ENCODE peak calls at places on chromosomes 11 and 22, in nine cellular contexts. One of them, this sample, is unnamed.

GRCh38 chr11:36000616-36001190 is 56.8 kb downstream of the LDLRAD3 start:
- DNase-seq in prostate gland: peak; percentile 78
- DNase-seq in osteoblast: peak; percentile 30
- DNase-seq in heart right ventricle: no peak
- DNase-seq in A549: no peak
- DNase-seq in psoas muscle: no peak
- DNase-seq in esophagus squamous epithelium: no peak
- DNase-seq in heart left ventricle: no peak
- DNase-seq in right lobe of liver: no peak
- DNase-seq in this sample: no peak

GRCh38 chr11:122344281-122344680 is 228.3 kb upstream of the BLID start:
- DNase-seq in prostate gland: no peak
- DNase-seq in osteoblast: peak; percentile 49
- DNase-seq in heart right ventricle: no peak
- DNase-seq in A549: no peak
- DNase-seq in psoas muscle: no peak
- DNase-seq in esophagus squamous epithelium: no peak
- DNase-seq in heart left ventricle: no peak
- DNase-seq in right lobe of liver: no peak
- DNase-seq in this sample: no peak

GRCh38 chr11:118635237-118635591 is 27.8 kb downstream of the PHLDB1 start:
- DNase-seq in prostate gland: peak; percentile 41
- DNase-seq in osteoblast: no peak
- DNase-seq in heart right ventricle: no peak
- DNase-seq in A549: no peak
- DNase-seq in psoas muscle: no peak
- DNase-seq in esophagus squamous epithelium: no peak
- DNase-seq in heart left ventricle: no peak
- DNase-seq in right lobe of liver: no peak
- DNase-seq in this sample: peak; percentile 64

GRCh38 chr22:22166941-22167713 is 77.5 kb upstream of the VPREB1 start:
- DNase-seq in prostate gland: no peak
- DNase-seq in osteoblast: no peak
- DNase-seq in heart right ventricle: no peak
- DNase-seq in A549: no peak
- DNase-seq in psoas muscle: no peak
- DNase-seq in esophagus squamous epithelium: no peak
- DNase-seq in heart left ventricle: no peak
- DNase-seq in right lobe of liver: no peak
- DNase-seq in this sample: no peak

GRCh38 chr11:71962428-71963038 is 33.7 kb downstream of the RNF121 start:
- DNase-seq in prostate gland: no peak
- DNase-seq in osteoblast: no peak
- DNase-seq in heart right ventricle: no peak
- DNase-seq in A549: peak; percentile 38
- DNase-seq in psoas muscle: no peak
- DNase-seq in esophagus squamous epithelium: no peak
- DNase-seq in heart left ventricle: no peak
- DNase-seq in right lobe of liver: no peak
- DNase-seq in this sample: no peak

GRCh38 chr11:116890193-116890592 is 52.8 kb upstream of the APOA1 start:
- DNase-seq in prostate gland: no peak
- DNase-seq in osteoblast: no peak
- DNase-seq in heart right ventricle: no peak
- DNase-seq in A549: no peak
- DNase-seq in psoas muscle: no peak
- DNase-seq in esophagus squamous epithelium: no peak
- DNase-seq in heart left ventricle: no peak
- DNase-seq in right lobe of liver: no peak
- DNase-seq in this sample: no peak

GRCh38 chr11:86197448-86197847 is 47.1 kb upstream of the EED start:
- DNase-seq in prostate gland: no peak
- DNase-seq in osteoblast: no peak
- DNase-seq in heart right ventricle: no peak
- DNase-seq in A549: no peak
- DNase-seq in psoas muscle: no peak
- DNase-seq in esophagus squamous epithelium: no peak
- DNase-seq in heart left ventricle: no peak
- DNase-seq in right lobe of liver: no peak
- DNase-seq in this sample: no peak

GRCh38 chr22:39514373-39514973 is 5.9 kb upstream of the ATF4 start:
- DNase-seq in prostate gland: no peak
- DNase-seq in osteoblast: peak; percentile 89
- DNase-seq in heart right ventricle: no peak
- DNase-seq in A549: no peak
- DNase-seq in psoas muscle: peak; percentile 64
- DNase-seq in esophagus squamous epithelium: no peak
- DNase-seq in heart left ventricle: peak; percentile 62
- DNase-seq in right lobe of liver: peak; percentile 56
- DNase-seq in this sample: no peak

GRCh38 chr22:29369460-29369859 is 18.9 kb downstream of the AP1B1 start:
- DNase-seq in prostate gland: no peak
- DNase-seq in osteoblast: peak; percentile 79
- DNase-seq in heart right ventricle: peak; percentile 60
- DNase-seq in A549: no peak
- DNase-seq in psoas muscle: peak; percentile 79
- DNase-seq in esophagus squamous epithelium: no peak
- DNase-seq in heart left ventricle: peak; percentile 71
- DNase-seq in right lobe of liver: peak; percentile 59
- DNase-seq in this sample: peak; percentile 80

GRCh38 chr11:35855685-35856084 is 88.2 kb upstream of the LDLRAD3 start:
- DNase-seq in prostate gland: no peak
- DNase-seq in osteoblast: no peak
- DNase-seq in heart right ventricle: no peak
- DNase-seq in A549: no peak
- DNase-seq in psoas muscle: no peak
- DNase-seq in esophagus squamous epithelium: no peak
- DNase-seq in heart left ventricle: no peak
- DNase-seq in right lobe of liver: no peak
- DNase-seq in this sample: no peak

GRCh38 chr22:22709719-22710445 is 65.5 kb downstream of the GGTLC2 start:
- DNase-seq in prostate gland: no peak
- DNase-seq in osteoblast: no peak
- DNase-seq in heart right ventricle: no peak
- DNase-seq in A549: peak; percentile 43
- DNase-seq in psoas muscle: no peak
- DNase-seq in esophagus squamous epithelium: no peak
- DNase-seq in heart left ventricle: no peak
- DNase-seq in right lobe of liver: peak; percentile 74
- DNase-seq in this sample: no peak

GRCh38 chr11:78577495-78577894 is 2.8 kb upstream of the NARS2 start:
- DNase-seq in prostate gland: no peak
- DNase-seq in osteoblast: no peak
- DNase-seq in heart right ventricle: no peak
- DNase-seq in A549: no peak
- DNase-seq in psoas muscle: no peak
- DNase-seq in esophagus squamous epithelium: no peak
- DNase-seq in heart left ventricle: no peak
- DNase-seq in right lobe of liver: no peak
- DNase-seq in this sample: no peak

GRCh38 chr22:37198290-37199102 is 10.4 kb upstream of the C1QTNF6 start:
- DNase-seq in prostate gland: peak; percentile 86
- DNase-seq in osteoblast: peak; percentile 96
- DNase-seq in heart right ventricle: peak; percentile 92
- DNase-seq in A549: peak; percentile 88
- DNase-seq in psoas muscle: peak; percentile 90
- DNase-seq in esophagus squamous epithelium: no peak
- DNase-seq in heart left ventricle: peak; percentile 87
- DNase-seq in right lobe of liver: peak; percentile 89
- DNase-seq in this sample: peak; percentile 88

GRCh38 chr22:37197451-37198289 is 9.6 kb upstream of the C1QTNF6 start:
- DNase-seq in prostate gland: peak; percentile 38
- DNase-seq in osteoblast: peak; percentile 75
- DNase-seq in heart right ventricle: peak; percentile 59
- DNase-seq in A549: peak; percentile 96
- DNase-seq in psoas muscle: peak; percentile 69
- DNase-seq in esophagus squamous epithelium: no peak
- DNase-seq in heart left ventricle: peak; percentile 57
- DNase-seq in right lobe of liver: peak; percentile 85
- DNase-seq in this sample: peak; percentile 82

GRCh38 chr22:37199103-37199838 is 11.2 kb upstream of the C1QTNF6 start:
- DNase-seq in prostate gland: peak; percentile 96
- DNase-seq in osteoblast: peak; percentile 99
- DNase-seq in heart right ventricle: peak; percentile 100
- DNase-seq in A549: peak; percentile 97
- DNase-seq in psoas muscle: peak; percentile 98
- DNase-seq in esophagus squamous epithelium: peak; percentile 62
- DNase-seq in heart left ventricle: peak; percentile 99
- DNase-seq in right lobe of liver: peak; percentile 97
- DNase-seq in this sample: peak; percentile 99

GRCh38 chr22:37201066-37201820 is 11.0 kb downstream of the SSTR3 start:
- DNase-seq in prostate gland: no peak
- DNase-seq in osteoblast: no peak
- DNase-seq in heart right ventricle: no peak
- DNase-seq in A549: no peak
- DNase-seq in psoas muscle: no peak
- DNase-seq in esophagus squamous epithelium: no peak
- DNase-seq in heart left ventricle: no peak
- DNase-seq in right lobe of liver: peak; percentile 47
- DNase-seq in this sample: peak; percentile 33

DNA sequence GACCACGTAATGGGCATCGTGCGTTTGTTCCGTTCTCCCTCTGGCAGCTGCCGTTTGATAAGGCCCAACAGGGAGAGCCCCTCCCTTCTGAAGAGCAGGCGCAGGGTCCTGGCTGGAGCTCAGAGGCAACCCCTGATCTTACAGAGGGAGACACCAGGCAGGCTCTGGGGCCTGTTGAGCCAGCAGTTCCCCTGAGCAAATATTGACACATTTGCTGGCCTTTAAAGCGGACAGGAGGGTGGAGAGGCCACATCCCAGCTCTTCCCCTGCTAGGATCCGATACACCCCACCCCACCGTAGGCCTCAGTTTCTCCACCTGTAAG is 11.8 kb upstream of the C1QTNF6 start:
- DNase-seq in prostate gland: peak; percentile 38
- DNase-seq in osteoblast: peak; percentile 86
- DNase-seq in heart right ventricle: no peak
- DNase-seq in A549: no peak
- DNase-seq in psoas muscle: no peak
- DNase-seq in esophagus squamous epithelium: no peak
- DNase-seq in heart left ventricle: no peak
- DNase-seq in right lobe of liver: peak; percentile 77
- DNase-seq in this sample: no peak
- TF ChIP-seq CTCF in prostate gland: no peak
- TF ChIP-seq CTCF in osteoblast: no peak
- TF ChIP-seq CTCF in heart right ventricle: no peak
- TF ChIP-seq CTCF in A549: peak; percentile 14
- TF ChIP-seq CTCF in psoas muscle: no peak
- TF ChIP-seq CTCF in esophagus squamous epithelium: no peak
- TF ChIP-seq CTCF in heart left ventricle: no peak
- TF ChIP-seq CTCF in right lobe of liver: no peak
- TF ChIP-seq CTCF in this sample: peak; percentile 27

GRCh38 chr22:24118689-24119384 is 62.5 kb upstream of the SUSD2 start:
- DNase-seq in prostate gland: no peak
- DNase-seq in osteoblast: peak; percentile 30
- DNase-seq in heart right ventricle: peak; percentile 81
- DNase-seq in A549: no peak
- DNase-seq in psoas muscle: peak; percentile 45
- DNase-seq in esophagus squamous epithelium: no peak
- DNase-seq in heart left ventricle: peak; percentile 84
- DNase-seq in right lobe of liver: no peak
- DNase-seq in this sample: no peak
- H3K27ac ChIP-seq in prostate gland: no peak overlapping the region
- H3K27ac ChIP-seq in osteoblast: no peak overlapping the region
- H3K27ac ChIP-seq in heart right ventricle: no peak overlapping the region
- H3K27ac ChIP-seq in A549: no peak overlapping the region
- H3K27ac ChIP-seq in psoas muscle: no peak overlapping the region
- H3K27ac ChIP-seq in esophagus squamous epithelium: no peak overlapping the region
- H3K27ac ChIP-seq in heart left ventricle: no peak overlapping the region
- H3K27ac ChIP-seq in right lobe of liver: no peak overlapping the region
- H3K27ac ChIP-seq in this sample: no peak overlapping the region

GRCh38 chr11:77371646-77372045 is 70.2 kb upstream of the GDPD4 start:
- DNase-seq in prostate gland: no peak
- DNase-seq in osteoblast: no peak
- DNase-seq in heart right ventricle: no peak
- DNase-seq in A549: no peak
- DNase-seq in psoas muscle: no peak
- DNase-seq in esophagus squamous epithelium: no peak
- DNase-seq in heart left ventricle: no peak
- DNase-seq in right lobe of liver: no peak
- DNase-seq in this sample: no peak

GRCh38 chr11:77374108-77374507 is 72.6 kb upstream of the GDPD4 start:
- DNase-seq in prostate gland: no peak
- DNase-seq in osteoblast: no peak
- DNase-seq in heart right ventricle: no peak
- DNase-seq in A549: no peak
- DNase-seq in psoas muscle: no peak
- DNase-seq in esophagus squamous epithelium: no peak
- DNase-seq in heart left ventricle: no peak
- DNase-seq in right lobe of liver: no peak
- DNase-seq in this sample: no peak

GRCh38 chr11:77372736-77373135 is 71.2 kb upstream of the GDPD4 start:
- DNase-seq in prostate gland: no peak
- DNase-seq in osteoblast: no peak
- DNase-seq in heart right ventricle: no peak
- DNase-seq in A549: no peak
- DNase-seq in psoas muscle: no peak
- DNase-seq in esophagus squamous epithelium: no peak
- DNase-seq in heart left ventricle: no peak
- DNase-seq in right lobe of liver: no peak
- DNase-seq in this sample: no peak

GRCh38 chr11:77374611-77375031 is 73.1 kb upstream of the GDPD4 start:
- DNase-seq in prostate gland: peak; percentile 6
- DNase-seq in osteoblast: no peak
- DNase-seq in heart right ventricle: no peak
- DNase-seq in A549: no peak
- DNase-seq in psoas muscle: no peak
- DNase-seq in esophagus squamous epithelium: no peak
- DNase-seq in heart left ventricle: no peak
- DNase-seq in right lobe of liver: no peak
- DNase-seq in this sample: no peak

GRCh38 chr11:77370217-77370616 is 68.7 kb upstream of the GDPD4 start:
- DNase-seq in prostate gland: no peak
- DNase-seq in osteoblast: no peak
- DNase-seq in heart right ventricle: no peak
- DNase-seq in A549: no peak
- DNase-seq in psoas muscle: no peak
- DNase-seq in esophagus squamous epithelium: no peak
- DNase-seq in heart left ventricle: no peak
- DNase-seq in right lobe of liver: no peak
- DNase-seq in this sample: no peak
- TF ChIP-seq CTCF in prostate gland: no peak
- TF ChIP-seq CTCF in osteoblast: no peak
- TF ChIP-seq CTCF in heart right ventricle: no peak
- TF ChIP-seq CTCF in A549: no peak
- TF ChIP-seq CTCF in psoas muscle: no peak
- TF ChIP-seq CTCF in esophagus squamous epithelium: no peak
- TF ChIP-seq CTCF in heart left ventricle: no peak
- TF ChIP-seq CTCF in right lobe of liver: peak; percentile 19
- TF ChIP-seq CTCF in this sample: no peak

GRCh38 chr11:30710216-30710615 is 124.1 kb upstream of the MPPED2 start:
- DNase-seq in prostate gland: peak; percentile 8
- DNase-seq in osteoblast: no peak
- DNase-seq in heart right ventricle: no peak
- DNase-seq in A549: no peak
- DNase-seq in psoas muscle: no peak
- DNase-seq in esophagus squamous epithelium: no peak
- DNase-seq in heart left ventricle: no peak
- DNase-seq in right lobe of liver: no peak
- DNase-seq in this sample: no peak

GRCh38 chr11:30717621-30718020 is 131.5 kb upstream of the MPPED2 start:
- DNase-seq in prostate gland: no peak
- DNase-seq in osteoblast: no peak
- DNase-seq in heart right ventricle: no peak
- DNase-seq in A549: no peak
- DNase-seq in psoas muscle: no peak
- DNase-seq in esophagus squamous epithelium: no peak
- DNase-seq in heart left ventricle: no peak
- DNase-seq in right lobe of liver: no peak
- DNase-seq in this sample: no peak

GRCh38 chr11:30712749-30713148 is 126.6 kb upstream of the MPPED2 start:
- DNase-seq in prostate gland: no peak
- DNase-seq in osteoblast: no peak
- DNase-seq in heart right ventricle: no peak
- DNase-seq in A549: no peak
- DNase-seq in psoas muscle: no peak
- DNase-seq in esophagus squamous epithelium: no peak
- DNase-seq in heart left ventricle: no peak
- DNase-seq in right lobe of liver: no peak
- DNase-seq in this sample: no peak
- H3K27ac ChIP-seq in prostate gland: no peak overlapping the region
- H3K27ac ChIP-seq in osteoblast: no peak overlapping the region
- H3K27ac ChIP-seq in heart right ventricle: no peak overlapping the region
- H3K27ac ChIP-seq in A549: no peak overlapping the region
- H3K27ac ChIP-seq in psoas muscle: no peak overlapping the region
- H3K27ac ChIP-seq in esophagus squamous epithelium: no peak overlapping the region
- H3K27ac ChIP-seq in heart left ventricle: no peak overlapping the region
- H3K27ac ChIP-seq in right lobe of liver: no peak overlapping the region
- H3K27ac ChIP-seq in this sample: no peak overlapping the region